ENCODE peak calls at places on chromosomes 4 and X, in seven cellular contexts. One of them, this sample, is unnamed.
A peak's percentile ranks its signal among the peaks of the same experiment; 100 is the strongest.

GRCh38 chr4:185115827-185116232 is 27.2 kb upstream of the SLC25A4 start:
- DNase-seq in dermis blood vessel endothelial cell: no peak
- DNase-seq in Kasumi-1: no peak
- DNase-seq in iris pigment epithelial cell: peak; percentile 90
- DNase-seq in MCF 10A: no peak
- DNase-seq in neuronal stem cell: no peak
- DNase-seq in memory B cell: no peak
- DNase-seq in this sample: no peak

GRCh38 chrX:13377537-13377936 is 57.7 kb upstream of the ATXN3L start:
- DNase-seq in dermis blood vessel endothelial cell: no peak
- DNase-seq in memory B cell: no peak
- DNase-seq in MCF 10A: peak; percentile 61
- DNase-seq in iris pigment epithelial cell: peak; percentile 88
- DNase-seq in Kasumi-1: no peak
- DNase-seq in neuronal stem cell: no peak
- DNase-seq in this sample: peak; percentile 75

GRCh38 chr4:3417448-3417847 is 24.3 kb upstream of the HGFAC start:
- DNase-seq in neuronal stem cell: no peak
- DNase-seq in memory B cell: no peak
- DNase-seq in dermis blood vessel endothelial cell: no peak
- DNase-seq in iris pigment epithelial cell: no peak
- DNase-seq in MCF 10A: no peak
- DNase-seq in Kasumi-1: no peak
- DNase-seq in this sample: no peak

GRCh38 chrX:109890910-109891502 is 111.9 kb upstream of the TMEM164 start:
- DNase-seq in dermis blood vessel endothelial cell: peak; percentile 73
- DNase-seq in neuronal stem cell: peak; percentile 52
- DNase-seq in memory B cell: peak; percentile 29
- DNase-seq in MCF 10A: peak; percentile 68
- DNase-seq in Kasumi-1: peak; percentile 54
- DNase-seq in iris pigment epithelial cell: peak; percentile 61
- DNase-seq in this sample: peak; percentile 84

GRCh38 chrX:110692876-110693275 is 102.7 kb downstream of the CHRDL1 start:
- DNase-seq in MCF 10A: no peak
- DNase-seq in memory B cell: no peak
- DNase-seq in Kasumi-1: no peak
- DNase-seq in dermis blood vessel endothelial cell: no peak
- DNase-seq in neuronal stem cell: no peak
- DNase-seq in iris pigment epithelial cell: no peak
- DNase-seq in this sample: no peak

GRCh38 chr4:102757681-102758080 is 3.1 kb downstream of the MANBA start:
- DNase-seq in memory B cell: no peak
- DNase-seq in MCF 10A: no peak
- DNase-seq in dermis blood vessel endothelial cell: no peak
- DNase-seq in Kasumi-1: no peak
- DNase-seq in neuronal stem cell: no peak
- DNase-seq in iris pigment epithelial cell: no peak
- DNase-seq in this sample: no peak

GRCh38 chr4:154205471-154205870 is 286.1 kb downstream of the DCHS2 start:
- DNase-seq in iris pigment epithelial cell: no peak
- DNase-seq in MCF 10A: no peak
- DNase-seq in memory B cell: no peak
- DNase-seq in Kasumi-1: no peak
- DNase-seq in neuronal stem cell: no peak
- DNase-seq in dermis blood vessel endothelial cell: no peak
- DNase-seq in this sample: no peak

GRCh38 chr4:151690164-151690856 is 70.5 kb downstream of the GATB start:
- DNase-seq in iris pigment epithelial cell: peak; percentile 64
- DNase-seq in Kasumi-1: no peak
- DNase-seq in memory B cell: no peak
- DNase-seq in neuronal stem cell: no peak
- DNase-seq in dermis blood vessel endothelial cell: peak; percentile 13
- DNase-seq in MCF 10A: no peak
- DNase-seq in this sample: peak; percentile 82

GRCh38 chr4:128517096-128517738 is 229.6 kb upstream of the PGRMC2 start:
- DNase-seq in iris pigment epithelial cell: peak; percentile 37
- DNase-seq in Kasumi-1: no peak
- DNase-seq in dermis blood vessel endothelial cell: peak; percentile 59
- DNase-seq in memory B cell: no peak
- DNase-seq in neuronal stem cell: no peak
- DNase-seq in MCF 10A: peak; percentile 65
- DNase-seq in this sample: no peak

GRCh38 chrX:40278340-40279090 is 180.8 kb upstream of the BCOR start:
- DNase-seq in Kasumi-1: no peak
- DNase-seq in neuronal stem cell: no peak
- DNase-seq in MCF 10A: no peak
- DNase-seq in memory B cell: no peak
- DNase-seq in iris pigment epithelial cell: peak; percentile 25
- DNase-seq in dermis blood vessel endothelial cell: no peak
- DNase-seq in this sample: no peak

GRCh38 chr4:10587697-10588096 is 96.9 kb downstream of the CLNK start:
- DNase-seq in neuronal stem cell: no peak
- DNase-seq in MCF 10A: no peak
- DNase-seq in Kasumi-1: peak; percentile 62
- DNase-seq in iris pigment epithelial cell: no peak
- DNase-seq in dermis blood vessel endothelial cell: no peak
- DNase-seq in memory B cell: no peak
- DNase-seq in this sample: no peak

GRCh38 chr4:73871911-73872310 is 2.7 kb downstream of the CXCL1 start:
- DNase-seq in MCF 10A: peak; percentile 48
- DNase-seq in memory B cell: no peak
- DNase-seq in iris pigment epithelial cell: peak; percentile 49
- DNase-seq in neuronal stem cell: no peak
- DNase-seq in dermis blood vessel endothelial cell: peak; percentile 51
- DNase-seq in Kasumi-1: no peak
- DNase-seq in this sample: no peak

GRCh38 chrX:112687189-112687691 is 7.5 kb upstream of the LHFPL1 start:
- DNase-seq in MCF 10A: peak; percentile 33
- DNase-seq in Kasumi-1: no peak
- DNase-seq in iris pigment epithelial cell: peak; percentile 2
- DNase-seq in dermis blood vessel endothelial cell: no peak
- DNase-seq in memory B cell: no peak
- DNase-seq in neuronal stem cell: no peak
- DNase-seq in this sample: no peak

GRCh38 chr4:73922317-73922716 is 53.1 kb downstream of the CXCL1 start:
- DNase-seq in MCF 10A: no peak
- DNase-seq in iris pigment epithelial cell: no peak
- DNase-seq in dermis blood vessel endothelial cell: no peak
- DNase-seq in Kasumi-1: no peak
- DNase-seq in neuronal stem cell: no peak
- DNase-seq in memory B cell: no peak
- DNase-seq in this sample: no peak

GRCh38 chrX:140141444-140142029 is 176.2 kb upstream of the CXorf66 start:
- DNase-seq in neuronal stem cell: peak; percentile 43
- DNase-seq in Kasumi-1: peak; percentile 44
- DNase-seq in memory B cell: peak; percentile 0
- DNase-seq in iris pigment epithelial cell: peak; percentile 20
- DNase-seq in dermis blood vessel endothelial cell: peak; percentile 20
- DNase-seq in MCF 10A: peak; percentile 73
- DNase-seq in this sample: peak; percentile 85

GRCh38 chr4:54234497-54235205 is 5.6 kb downstream of the PDGFRA start:
- DNase-seq in MCF 10A: no peak
- DNase-seq in neuronal stem cell: peak; percentile 6
- DNase-seq in dermis blood vessel endothelial cell: peak; percentile 25
- DNase-seq in iris pigment epithelial cell: peak; percentile 20
- DNase-seq in memory B cell: no peak
- DNase-seq in Kasumi-1: peak; percentile 81
- DNase-seq in this sample: no peak

This sample was measured in HAP-1.